ENCODE peak calls at places on chromosomes 7 and 10, in seven cellular contexts. Q, A, M, B, V, W and I are unnamed samples. For H3K4me1, the result is how much of the 10 kb centered on the place peaks cover.

GRCh38 chr10:27413831-27414348 is 90.2 kb upstream of the RAB18 start:
- DNase-seq in Q (no peak), A (no peak), M (no peak), B (peak), V (no peak), W (no peak), I (no peak)

GRCh38 chr7:76003351-76003750 is 9.0 kb upstream of the TMEM120A start:
- DNase-seq in Q (no peak), A (no peak), M (no peak), B (peak), V (no peak), W (no peak), I (no peak)

GRCh38 chr10:49114718-49115014 is 656 bp downstream of the VSTM4 start:
- DNase-seq in Q (no peak), A (no peak), M (no peak), B (no peak), V (peak), W (no peak), I (no peak)

GRCh38 chr10:98265403-98266378 is 2.3 kb downstream of the LOXL4 start:
- DNase-seq in Q (no peak), A (no peak), M (no peak), B (no peak), V (no peak), W (no peak), I (no peak)

GRCh38 chr7:70574970-70575799 is 556.8 kb upstream of the GALNT17 start:
- DNase-seq in Q (peak), A (no peak), M (no peak), B (no peak), V (no peak), W (no peak), I (no peak)

GRCh38 chr7:25361388-25361787 is 133.1 kb upstream of the NPVF start:
- DNase-seq in Q (no peak), A (no peak), M (no peak), B (no peak), V (no peak), W (no peak), I (no peak)

GRCh38 chr10:77179015-77179695 is 458.5 kb downstream of the KCNMA1 start:
- DNase-seq in Q (peak), A (peak), M (peak), B (no peak), V (peak), W (no peak), I (no peak)

GRCh38 chr10:2296179-2296578 is 558.9 kb upstream of the ADARB2 start:
- DNase-seq in Q (no peak), A (no peak), M (no peak), B (no peak), V (no peak), W (no peak), I (no peak)

GRCh38 chr10:115772606-115773005 is 500.4 kb downstream of the GFRA1 start:
- DNase-seq in Q (no peak), A (peak), M (no peak), B (no peak), V (no peak), W (no peak), I (no peak)

GRCh38 chr7:116687801-116688201 is 15.8 kb downstream of the MET start:
- DNase-seq in Q (peak), A (peak), M (no peak), B (no peak), V (no peak), W (no peak), I (no peak)

GRCh38 chr7:5375925-5376324 is 47.7 kb downstream of the TNRC18 start:
- DNase-seq in Q (no peak), A (no peak), M (no peak), B (no peak), V (no peak), W (no peak), I (no peak)

GRCh38 chr7:117970806-117971205 is 97.6 kb upstream of the CTTNBP2 start:
- DNase-seq in Q (no peak), A (no peak), M (no peak), B (no peak), V (no peak), W (no peak), I (no peak)
- H3K4me3 ChIP-seq in Q (no peak), A (no peak), M (no peak), B (no peak), V (no peak), W (no peak), I (no peak)

GRCh38 chr10:110304780-110305421 is at the start of gene SMNDC1:
- DNase-seq in Q (peak), A (peak), M (peak), B (peak), V (peak), W (peak), I (peak)
- H3K4me1 ChIP-seq in Q (under half), A (under half), M (under half), B (half or more), V (half or more), W (under half), I (under half)

GRCh38 chr10:86363833-86364511 is 2.6 kb downstream of the GRID1 start:
- DNase-seq in Q (no peak), A (no peak), M (no peak), B (no peak), V (peak), W (no peak), I (no peak)
- H3K4me3 ChIP-seq in Q (no peak), A (no peak), M (no peak), B (peak), V (peak), W (no peak), I (no peak)

DNA sequence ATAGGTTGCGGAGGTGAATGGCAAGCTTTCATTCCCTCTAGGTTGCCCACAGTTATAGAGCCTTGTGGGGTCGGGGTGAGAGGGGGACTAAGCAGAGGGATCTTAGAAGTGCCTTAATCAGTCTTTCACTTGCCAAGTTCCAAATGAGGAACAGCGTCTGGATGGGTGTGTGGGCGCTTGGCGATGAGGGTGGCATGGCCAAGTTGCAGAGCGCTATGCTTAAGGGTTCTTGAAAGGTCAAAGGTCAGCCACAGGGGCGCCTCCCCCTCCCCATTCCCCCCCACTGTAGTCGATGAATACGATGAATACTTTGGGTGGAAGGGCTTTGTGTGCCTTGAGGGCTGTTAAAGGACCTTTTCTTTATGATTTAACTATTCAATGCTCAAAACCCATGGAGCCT is 185.0 kb downstream of the TCF7L2 start:
- DNase-seq in Q (no peak), A (no peak), M (no peak), B (no peak), V (no peak), W (no peak), I (no peak)
- H3K4me1 ChIP-seq in Q (under half), A (under half), M (under half), B (under half), V (under half), W (under half), I (under half)

DNA sequence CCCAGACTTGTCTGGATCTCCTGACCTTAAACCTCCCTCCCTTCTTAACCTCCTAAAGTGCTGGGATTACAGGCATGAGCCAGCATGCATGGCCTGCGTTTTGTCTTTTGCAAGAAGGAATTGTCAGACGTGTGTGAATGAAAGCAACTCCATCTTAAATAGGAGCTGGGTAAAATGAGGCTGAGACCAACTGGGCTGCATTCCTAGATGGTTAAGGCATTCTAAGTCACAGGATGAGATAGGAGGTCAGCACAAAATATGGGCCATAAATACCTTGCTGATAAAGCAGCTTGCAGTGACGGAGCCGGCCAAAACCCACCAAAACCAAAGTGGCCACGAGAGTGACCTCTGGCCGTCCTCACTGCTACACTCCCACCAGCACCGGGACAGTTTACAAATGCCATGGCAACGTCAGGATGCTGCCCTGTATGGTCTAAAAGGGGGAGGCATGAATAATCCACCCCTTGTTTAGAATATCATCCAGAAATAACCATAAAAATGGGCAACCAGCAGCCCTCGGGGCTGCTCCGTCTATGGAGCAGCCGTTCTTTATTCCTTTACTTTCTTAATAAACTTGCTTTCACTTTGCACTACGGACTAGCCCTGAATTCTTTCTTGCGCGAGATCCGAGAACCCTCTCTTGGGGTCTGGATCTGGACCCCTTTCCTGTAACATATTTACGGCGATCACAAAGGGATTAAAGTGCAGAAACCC is 41.2 kb upstream of the SDK1 start:
- DNase-seq in Q (peak), A (peak), M (no peak), B (no peak), V (no peak), W (no peak), I (no peak)
- H3K4me3 ChIP-seq in Q (peak), A (peak), M (peak), B (peak), V (peak), W (peak), I (peak)

DNA sequence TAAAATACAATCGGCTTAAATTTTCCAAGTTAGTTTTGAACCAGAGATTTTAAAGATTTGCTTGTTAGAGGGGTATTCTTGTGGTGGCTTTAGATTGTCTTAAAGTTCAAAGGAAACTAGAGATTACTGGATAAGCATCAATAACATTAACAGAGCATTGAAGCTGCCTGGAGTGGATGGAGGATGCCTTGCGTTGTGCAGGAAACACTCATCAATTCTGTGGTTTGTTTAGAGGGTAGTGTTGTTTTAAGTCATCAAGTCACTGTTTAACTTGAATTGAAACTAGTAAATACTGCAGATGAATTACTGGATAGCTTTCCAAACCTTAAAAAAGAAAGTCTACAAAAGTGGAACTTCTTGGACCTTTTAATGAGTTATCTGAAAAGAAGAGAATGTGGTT is 218.6 kb downstream of the CELF2 start:
- DNase-seq in Q (no peak), A (no peak), M (no peak), B (no peak), V (no peak), W (no peak), I (no peak)
- H3K4me1 ChIP-seq in Q (under half), A (under half), M (under half), B (under half), V (under half), W (under half), I (under half)

GRCh38 chr7:73519867-73520672 is 2.0 kb downstream of the BAZ1B start:
- DNase-seq in Q (no peak), A (no peak), M (no peak), B (peak), V (no peak), W (no peak), I (no peak)
- H3K4me3 ChIP-seq in Q (peak), A (peak), M (peak), B (peak), V (peak), W (peak), I (peak)

GRCh38 chr10:118246340-118247247 is 95.5 kb downstream of the FAM204A start:
- DNase-seq in Q (no peak), A (no peak), M (no peak), B (no peak), V (no peak), W (no peak), I (no peak)

GRCh38 chr10:118241229-118242137 is 100.6 kb downstream of the FAM204A start:
- DNase-seq in Q (peak), A (peak), M (peak), B (peak), V (peak), W (no peak), I (peak)

GRCh38 chr10:118238573-118239240 is 103.4 kb downstream of the FAM204A start:
- DNase-seq in Q (peak), A (no peak), M (no peak), B (no peak), V (no peak), W (no peak), I (no peak)

GRCh38 chr10:118249714-118250113 is 92.4 kb downstream of the FAM204A start:
- DNase-seq in Q (no peak), A (no peak), M (no peak), B (no peak), V (no peak), W (no peak), I (no peak)

DNA sequence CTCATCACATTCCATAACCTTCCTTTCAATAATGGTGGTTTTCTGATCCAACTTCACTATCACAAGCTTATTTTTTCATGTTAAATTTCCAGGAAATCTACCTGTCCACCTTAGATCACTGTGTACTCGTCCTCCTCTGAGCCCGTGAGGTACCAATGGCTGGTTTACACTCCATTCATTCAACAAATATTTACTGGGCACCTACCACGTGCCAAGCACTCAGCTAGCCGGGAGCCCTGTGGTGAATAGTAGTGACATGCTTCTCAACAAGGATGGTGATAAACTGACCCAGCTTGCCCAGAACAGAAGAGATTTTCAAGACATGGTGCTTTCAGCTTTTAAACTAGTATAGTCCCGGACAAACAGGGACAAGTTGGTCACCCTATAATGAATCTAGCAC is 98.2 kb downstream of the FAM204A start:
- DNase-seq in Q (no peak), A (no peak), M (no peak), B (no peak), V (no peak), W (no peak), I (no peak)
- H3K4me1 ChIP-seq in Q (under half), A (under half), M (under half), B (under half), V (under half), W (under half), I (under half)

GRCh38 chr7:27099839-27100225 is 2.7 kb downstream of the HOXA2 start:
- DNase-seq in Q (no peak), A (peak), M (no peak), B (no peak), V (no peak), W (no peak), I (no peak)

GRCh38 chr7:27102578-27103442 is at the start of gene HOXA2:
- DNase-seq in Q (no peak), A (peak), M (no peak), B (peak), V (no peak), W (no peak), I (no peak)

GRCh38 chr7:27100601-27101187 is 1.8 kb downstream of the HOXA2 start:
- DNase-seq in Q (no peak), A (peak), M (no peak), B (no peak), V (no peak), W (no peak), I (no peak)

GRCh38 chr7:27101906-27102577 is 441 bp downstream of the HOXA2 start:
- DNase-seq in Q (no peak), A (peak), M (no peak), B (no peak), V (no peak), W (no peak), I (no peak)

DNA sequence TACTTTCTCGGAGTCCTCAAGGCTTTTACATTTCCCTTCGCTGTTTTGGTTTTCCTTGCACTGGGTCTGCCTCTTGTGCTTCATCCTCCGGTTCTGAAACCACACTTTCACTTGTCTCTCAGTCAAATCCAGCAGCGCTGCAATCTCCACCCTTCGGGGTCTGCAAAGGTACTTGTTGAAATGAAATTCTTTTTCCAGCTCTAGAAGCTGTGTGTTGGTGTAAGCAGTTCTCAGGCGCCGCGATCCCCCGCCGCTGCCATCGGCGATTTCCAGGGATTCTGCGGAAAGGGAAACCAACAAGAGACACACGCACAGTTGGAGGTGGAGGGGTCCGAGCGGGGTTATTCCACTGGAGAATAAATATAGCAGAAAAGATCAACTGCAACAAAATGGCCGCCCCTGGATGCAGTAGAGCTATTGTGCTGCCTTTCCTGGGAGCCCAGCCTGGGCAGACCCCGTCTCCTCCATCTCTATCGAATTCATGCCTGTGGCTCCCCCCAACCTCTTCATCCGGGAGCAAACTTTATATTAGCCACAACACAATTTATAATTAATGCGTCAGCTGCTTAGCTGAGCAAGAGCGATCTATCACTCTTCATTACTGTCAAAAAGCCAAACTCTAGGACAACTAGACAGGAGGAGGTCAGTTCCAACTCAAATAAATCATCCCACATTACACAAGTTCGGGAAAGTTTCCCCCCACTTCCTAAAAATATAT is 1.1 kb downstream of the HOXA2 start:
- DNase-seq in Q (no peak), A (peak), M (no peak), B (no peak), V (no peak), W (no peak), I (no peak)
- H3K4me3 ChIP-seq in Q (no peak), A (peak), M (peak), B (peak), V (peak), W (peak), I (no peak)

DNA sequence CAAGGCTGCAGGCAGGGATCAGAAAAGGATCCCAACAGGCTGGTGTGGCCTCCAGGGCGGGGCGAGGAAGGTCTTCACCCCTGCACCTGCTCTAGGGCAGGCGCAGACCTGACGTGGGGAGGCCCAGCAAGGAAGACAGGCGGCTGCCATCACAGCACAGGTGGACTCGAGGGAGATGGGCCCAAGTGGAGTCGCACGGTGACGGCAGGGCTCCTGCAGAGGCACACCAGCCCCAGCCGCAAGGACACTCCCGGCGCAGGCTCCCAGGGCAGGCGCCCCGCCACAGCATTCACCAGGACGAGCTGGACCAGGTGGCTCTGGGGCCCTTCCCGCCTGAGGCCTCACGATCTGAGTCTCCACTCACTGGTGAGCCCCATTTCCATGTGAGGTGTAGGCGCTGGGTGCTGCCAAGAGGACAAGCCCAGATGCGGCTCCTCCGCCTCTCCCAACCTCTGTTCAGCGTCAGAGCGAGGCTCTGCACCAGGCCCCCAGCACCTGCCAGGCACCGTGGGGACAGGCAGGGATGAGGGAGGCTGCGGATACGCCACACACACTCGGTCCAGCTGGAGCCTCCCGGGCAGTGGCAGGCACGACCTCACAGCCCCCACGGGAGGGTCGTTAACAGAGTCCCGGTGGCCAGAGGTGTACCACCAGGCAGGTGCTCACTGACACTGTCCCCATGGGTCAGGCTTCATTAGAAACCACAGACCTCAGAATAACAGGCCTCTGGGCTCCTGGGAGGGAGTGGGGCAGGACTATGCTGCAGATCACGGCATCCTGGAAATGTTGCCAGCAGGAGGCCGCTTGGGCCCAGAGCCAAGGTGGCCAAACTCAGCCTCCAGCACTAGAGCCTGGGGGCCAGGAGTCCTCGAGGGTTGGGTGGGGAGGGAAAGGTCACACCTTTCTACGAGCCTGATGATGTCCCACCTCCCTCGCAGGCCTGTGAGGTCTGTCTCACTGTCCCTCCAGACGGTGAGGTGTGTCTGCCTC is 111.6 kb downstream of the MAD1L1 start:
- DNase-seq in Q (no peak), A (peak), M (no peak), B (no peak), V (no peak), W (no peak), I (no peak)
- H3K4me1 ChIP-seq in Q (under half), A (under half), M (under half), B (under half), V (under half), W (under half), I (under half)